ENCODE peak calls at places on chromosomes 6 and 20, in six cellular contexts. N is HuH-7.5, L is cardiac fibroblast, Y is NCI-H345, W is T-helper 17 cell, A is EH. F is an unnamed sample.

GRCh38 chr20:50916257-50916656 is 15.0 kb downstream of the ADNP start:
- DNase-seq in N (no peak), L (peak; percentile 52), Y (no peak), W (no peak), A (peak; percentile 63), F (no peak)

GRCh38 chr6:35258336-35258735 is 1.2 kb upstream of the ZNF76 start:
- DNase-seq in N (no peak), L (no peak), Y (no peak), W (no peak), A (peak; percentile 22), F (no peak)

GRCh38 chr20:19275630-19276071 is 63.2 kb downstream of the SLC24A3 start:
- DNase-seq in N (no peak), L (peak; percentile 83), Y (peak; percentile 83), W (no peak), A (peak; percentile 65), F (peak; percentile 13)

GRCh38 chr20:18634501-18634900 is 46.6 kb downstream of the DTD1 start:
- DNase-seq in N (no peak), L (no peak), Y (no peak), W (no peak), A (no peak), F (no peak)

GRCh38 chr6:131065112-131065823 is 2.2 kb upstream of the EPB41L2 start:
- DNase-seq in N (no peak), L (no peak), Y (no peak), W (no peak), A (no peak), F (no peak)

GRCh38 chr6:136599324-136600011 is 49.2 kb upstream of the MAP7 start:
- DNase-seq in N (no peak), L (no peak), Y (no peak), W (no peak), A (no peak), F (no peak)

GRCh38 chr20:24370249-24370648 is 99.2 kb upstream of the SYNDIG1 start:
- DNase-seq in N (no peak), L (no peak), Y (no peak), W (no peak), A (no peak), F (no peak)

GRCh38 chr20:41359541-41360011 is 7.0 kb downstream of the EMILIN3 start:
- DNase-seq in N (no peak), L (no peak), Y (no peak), W (no peak), A (no peak), F (no peak)

GRCh38 chr6:144782634-144783033 is 497.5 kb downstream of the UTRN start:
- DNase-seq in N (no peak), L (no peak), Y (no peak), W (no peak), A (no peak), F (no peak)

GRCh38 chr20:11218035-11218680 is 544.4 kb upstream of the JAG1 start:
- DNase-seq in N (no peak), L (no peak), Y (no peak), W (no peak), A (no peak), F (no peak)

GRCh38 chr6:161837854-161838253 is 564.0 kb upstream of the AGPAT4 start:
- DNase-seq in N (no peak), L (no peak), Y (no peak), W (no peak), A (no peak), F (no peak)

GRCh38 chr6:15293674-15294073 is 47.8 kb downstream of the JARID2 start:
- DNase-seq in N (no peak), L (no peak), Y (no peak), W (no peak), A (no peak), F (no peak)

GRCh38 chr20:63023836-63024571 is 17.2 kb upstream of the BHLHE23 start:
- DNase-seq in N (no peak), L (no peak), Y (no peak), W (no peak), A (no peak), F (no peak)

GRCh38 chr6:137911675-137912158 is 44.7 kb downstream of the TNFAIP3 start:
- DNase-seq in N (no peak), L (no peak), Y (no peak), W (no peak), A (no peak), F (no peak)